ENCODE peak calls at places on chromosomes 16 and 17, in seven cellular contexts. Q is A549, V is IMR-90, F is HepG2, W is K562, S is GM12878, X is H1. E is an unnamed sample.
A peak's percentile ranks its signal among the peaks of the same experiment; 100 is the strongest.

GRCh38 chr17:41413982-41414381 is 10.4 kb downstream of the KRT37 start:
- DNase-seq in Q (no peak), V (no peak), F (peak; percentile 56), W (no peak), S (no peak), X (no peak), E (no peak)

GRCh38 chr17:27242951-27243350 is 51.0 kb upstream of the WSB1 start:
- DNase-seq in Q (no peak), V (no peak), F (no peak), W (no peak), S (no peak), X (no peak), E (no peak)

GRCh38 chr16:75254359-75254837 is 3.0 kb upstream of the BCAR1 start:
- DNase-seq in Q (peak; percentile 92), V (peak; percentile 88), F (no peak), W (no peak), S (no peak), X (no peak), E (no peak)

GRCh38 chr17:29682987-29683386 is 60.3 kb upstream of the CORO6 start:
- DNase-seq in Q (no peak), V (no peak), F (no peak), W (no peak), S (no peak), X (no peak), E (no peak)

GRCh38 chr16:548586-548985 is 11.6 kb upstream of the PRR35 start:
- DNase-seq in Q (no peak), V (no peak), F (no peak), W (no peak), S (no peak), X (no peak), E (no peak)

GRCh38 chr16:4318171-4318910 is 2.5 kb downstream of the GLIS2 start:
- DNase-seq in Q (no peak), V (no peak), F (no peak), W (no peak), S (no peak), X (no peak), E (no peak)

GRCh38 chr16:54931757-54932660 is 1.3 kb downstream of the IRX5 start:
- DNase-seq in Q (no peak), V (no peak), F (no peak), W (no peak), S (no peak), X (peak; percentile 63), E (no peak)

GRCh38 chr17:44350733-44351226 is 5.7 kb downstream of the GRN start:
- DNase-seq in Q (peak; percentile 73), V (peak; percentile 44), F (peak; percentile 57), W (peak; percentile 79), S (peak; percentile 27), X (peak; percentile 90), E (no peak)

GRCh38 chr17:65085397-65085796 is 28.9 kb upstream of the GNA13 start:
- DNase-seq in Q (peak; percentile 41), V (peak; percentile 30), F (no peak), W (no peak), S (no peak), X (no peak), E (no peak)

GRCh38 chr17:80441133-80441578 is 26.2 kb downstream of the ENDOV start:
- DNase-seq in Q (no peak), V (peak; percentile 36), F (peak; percentile 35), W (peak; percentile 94), S (no peak), X (peak; percentile 95), E (no peak)

GRCh38 chr17:47717261-47717697 is 15.8 kb upstream of the TBX21 start:
- DNase-seq in Q (no peak), V (no peak), F (no peak), W (peak; percentile 63), S (no peak), X (no peak), E (no peak)

GRCh38 chr17:64202683-64203430 is 60.2 kb downstream of the TEX2 start:
- DNase-seq in Q (no peak), V (peak; percentile 82), F (peak; percentile 55), W (no peak), S (no peak), X (no peak), E (no peak)

GRCh38 chr16:11514283-11514682 is 72.4 kb downstream of the LITAF start:
- DNase-seq in Q (no peak), V (no peak), F (no peak), W (no peak), S (no peak), X (no peak), E (no peak)
- TF ChIP-seq CEBPB in Q (no peak), V (no peak), F (no peak), W (no peak), S (no peak), X (no peak), E (no peak)

GRCh38 chr16:70715860-70716357 is 30.1 kb upstream of the MTSS2 start:
- DNase-seq in Q (no peak), V (peak; percentile 62), F (no peak), W (no peak), S (no peak), X (no peak), E (no peak)
- H3K4me2 ChIP-seq in Q (peak overlapping the region; percentile 81), V (peak overlapping the region; percentile 21), F (no peak overlapping the region), W (no peak overlapping the region), S (no peak overlapping the region), X (no peak overlapping the region), E (no peak overlapping the region)

GRCh38 chr16:57904101-57904500 is 66.8 kb downstream of the CNGB1 start:
- DNase-seq in Q (no peak), V (no peak), F (no peak), W (no peak), S (no peak), X (no peak), E (no peak)

GRCh38 chr16:57901480-57902069 is 69.4 kb downstream of the CNGB1 start:
- DNase-seq in Q (peak; percentile 32), V (no peak), F (no peak), W (no peak), S (no peak), X (no peak), E (no peak)

GRCh38 chr16:57900796-57901479 is 70.0 kb downstream of the CNGB1 start:
- DNase-seq in Q (no peak), V (no peak), F (no peak), W (no peak), S (no peak), X (no peak), E (no peak)

GRCh38 chr16:57906385-57907316 is 64.3 kb downstream of the CNGB1 start:
- DNase-seq in Q (no peak), V (no peak), F (no peak), W (no peak), S (no peak), X (peak; percentile 88), E (no peak)

GRCh38 chr16:57903656-57904055 is 67.3 kb downstream of the CNGB1 start:
- DNase-seq in Q (no peak), V (no peak), F (no peak), W (no peak), S (no peak), X (no peak), E (no peak)
- TF ChIP-seq CEBPB in Q (no peak), V (no peak), F (no peak), W (no peak), S (no peak), X (no peak), E (no peak)

DNA sequence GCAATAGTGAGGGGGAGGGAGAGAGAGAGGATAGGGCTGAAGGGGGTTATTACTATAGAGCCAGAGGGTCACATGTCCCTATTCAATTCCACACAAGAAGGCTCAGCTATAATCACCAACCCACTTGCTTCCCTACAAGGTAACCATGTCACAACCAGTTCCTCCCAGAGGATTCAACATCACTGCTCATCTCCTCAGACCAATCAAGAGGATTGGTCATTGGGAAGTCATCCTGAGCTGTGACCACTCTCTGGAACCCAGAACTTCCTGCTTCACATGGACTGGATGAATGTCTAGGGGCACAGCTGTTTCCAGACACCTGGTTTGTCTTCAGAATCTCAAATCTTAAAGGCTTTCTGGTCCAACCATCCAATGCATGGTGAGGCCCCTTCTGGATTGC is 154.8 kb upstream of the SDK2 start:
- DNase-seq in Q (no peak), V (no peak), F (no peak), W (no peak), S (no peak), X (no peak), E (no peak)
- H3K4me2 ChIP-seq in Q (peak overlapping the region; percentile 77), V (no peak overlapping the region), F (peak overlapping the region; percentile 34), W (no peak overlapping the region), S (no peak overlapping the region), X (no peak overlapping the region), E (no peak overlapping the region)

GRCh38 chr16:70745536-70746025 is 55.4 kb downstream of the VAC14 start:
- DNase-seq in Q (no peak), V (no peak), F (no peak), W (no peak), S (no peak), X (no peak), E (no peak)

GRCh38 chr16:70747703-70748631 is 53.0 kb downstream of the VAC14 start:
- DNase-seq in Q (no peak), V (peak; percentile 16), F (no peak), W (no peak), S (no peak), X (no peak), E (no peak)

GRCh38 chr16:70749006-70749678 is 51.8 kb downstream of the VAC14 start:
- DNase-seq in Q (no peak), V (no peak), F (no peak), W (no peak), S (no peak), X (no peak), E (no peak)

GRCh38 chr16:70746040-70746707 is 54.8 kb downstream of the VAC14 start:
- DNase-seq in Q (peak; percentile 79), V (peak; percentile 94), F (peak; percentile 92), W (peak; percentile 33), S (no peak), X (no peak), E (peak; percentile 51)

DNA sequence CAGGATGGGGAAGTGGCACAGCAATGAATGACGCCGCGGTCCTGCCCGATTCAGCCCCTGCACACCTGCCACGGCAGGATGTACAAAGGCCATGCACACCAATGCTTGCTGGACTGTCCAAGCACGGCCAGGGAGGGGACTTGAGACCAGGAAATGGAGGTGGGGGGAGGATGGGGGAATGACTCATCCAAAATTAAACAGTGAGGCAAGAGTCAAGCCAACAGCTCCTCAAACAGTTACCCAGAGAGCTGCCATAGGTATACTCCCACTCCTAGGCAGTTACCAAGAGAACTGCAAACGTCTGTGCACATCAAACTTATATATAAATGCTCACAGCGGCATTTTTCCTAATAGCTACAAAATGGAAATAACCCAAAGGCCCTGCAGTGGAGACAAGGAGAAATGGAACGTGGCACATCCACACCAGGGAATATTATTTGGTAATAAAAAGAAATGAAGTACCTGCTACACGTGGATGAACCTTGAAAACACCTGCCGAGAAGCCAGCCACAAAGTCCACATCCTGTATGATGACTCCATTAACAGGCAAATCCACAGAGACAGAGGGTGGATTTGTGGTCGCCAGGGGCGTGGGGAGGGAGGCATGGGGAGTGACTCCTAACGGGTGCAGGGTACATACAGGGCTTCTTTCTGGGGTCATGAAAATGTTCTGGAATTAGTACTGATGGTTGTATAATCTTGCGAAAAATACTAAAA is 54.1 kb downstream of the VAC14 start:
- DNase-seq in Q (peak; percentile 95), V (peak; percentile 96), F (peak; percentile 99), W (peak; percentile 79), S (no peak), X (no peak), E (peak; percentile 75)
- TF ChIP-seq CEBPB in Q (peak; percentile 65), V (peak; percentile 93), F (peak; percentile 95), W (peak; percentile 91), S (no peak), X (no peak), E (no peak)